ENCODE peak calls at places on chromosomes 13 and 19, in six cellular contexts. V is neuronal stem cell, E is IMR-90, A is H1, O is H9, S is mesenchymal stem cell. L is an unnamed sample. For H3K4me1, the result is how much of the 10 kb centered on the place peaks cover.

GRCh38 chr13:21297914-21298831 is 121.7 kb downstream of the MRPL57 start:
- DNase-seq in V (peak), A (peak), S (peak), E (peak), O (peak), L (peak)

GRCh38 chr13:105502193-105502592 is 1033.3 kb downstream of the EFNB2 start:
- DNase-seq in O (no peak), E (no peak), V (peak), S (no peak), A (no peak), L (peak)

GRCh38 chr13:109329175-109329574 is 457.2 kb downstream of the IRS2 start:
- DNase-seq in V (no peak), S (no peak), E (no peak), O (no peak), A (no peak), L (no peak)

GRCh38 chr13:29746167-29746677 is 104.2 kb downstream of the UBL3 start:
- DNase-seq in S (no peak), E (no peak), O (no peak), V (no peak), A (no peak), L (no peak)

GRCh38 chr13:93029536-93029935 is 197.1 kb upstream of the GPC6 start:
- DNase-seq in V (no peak), E (peak), O (no peak), A (no peak), S (no peak), L (no peak)

GRCh38 chr19:15463865-15464371 is 426 bp downstream of the RASAL3 start:
- DNase-seq in S (no peak), A (no peak), O (peak), E (no peak), V (no peak), L (no peak)

GRCh38 chr13:101490400-101491015 is 38.0 kb downstream of the ITGBL1 start:
- DNase-seq in O (no peak), V (no peak), E (no peak), S (peak), A (no peak), L (no peak)

GRCh38 chr13:51929699-51930098 is 67.9 kb downstream of the CCDC70 start:
- DNase-seq in A (no peak), O (no peak), V (no peak), E (no peak), S (no peak), L (no peak)

GRCh38 chr13:57740719-57741118 is 109.2 kb downstream of the PCDH17 start:
- DNase-seq in S (no peak), O (no peak), A (no peak), V (no peak), E (no peak), L (no peak)

GRCh38 chr19:45547965-45548609 is 36.5 kb downstream of the OPA3 start:
- DNase-seq in A (no peak), O (peak), V (no peak), S (peak), E (peak), L (peak)

GRCh38 chr13:19764237-19764636 is 18.5 kb downstream of the PSPC1 start:
- DNase-seq in S (no peak), E (no peak), A (no peak), V (no peak), O (no peak), L (no peak)

GRCh38 chr13:101155920-101156319 is 260.4 kb downstream of the NALCN start:
- DNase-seq in E (no peak), V (no peak), S (no peak), A (no peak), O (no peak), L (peak)

GRCh38 chr13:59531571-59532091 is 632.1 kb downstream of the DIAPH3 start:
- DNase-seq in O (peak), V (no peak), S (peak), E (peak), A (peak), L (peak)

GRCh38 chr13:62040078-62040477 is 624.4 kb upstream of the PCDH20 start:
- DNase-seq in E (no peak), S (no peak), V (no peak), A (no peak), O (no peak), L (no peak)

GRCh38 chr13:35733832-35734231 is 257.3 kb upstream of the MAB21L1 start:
- DNase-seq in A (no peak), V (no peak), E (no peak), O (no peak), S (no peak), L (no peak)

GRCh38 chr13:110937511-110938303 is 22.8 kb upstream of the ANKRD10 start:
- DNase-seq in V (no peak), A (no peak), S (no peak), E (no peak), O (no peak), L (no peak)

GRCh38 chr19:3969435-3970312 is 1.2 kb downstream of the DAPK3 start:
- DNase-seq in E (peak), A (peak), V (peak), S (peak), O (peak), L (peak)

GRCh38 chr19:33697766-33698165 is 76.0 kb downstream of the CHST8 start:
- DNase-seq in S (no peak), O (no peak), V (no peak), A (no peak), E (no peak), L (no peak)

GRCh38 chr13:27276188-27276587 is 5.6 kb downstream of the RASL11A start:
- DNase-seq in O (peak), S (no peak), E (peak), V (no peak), A (no peak), L (no peak)

GRCh38 chr19:1725100-1726064 is 27.9 kb upstream of the ONECUT3 start:
- DNase-seq in E (peak), A (peak), O (peak), V (peak), S (peak), L (peak)

GRCh38 chr13:23637813-23638212 is 67.6 kb downstream of the TNFRSF19 start:
- DNase-seq in S (no peak), A (no peak), E (no peak), O (no peak), V (no peak), L (no peak)

GRCh38 chr13:46173656-46174055 is 8.3 kb downstream of the LCP1 start:
- DNase-seq in O (no peak), V (no peak), S (no peak), E (no peak), A (no peak), L (no peak)

GRCh38 chr13:102852556-102852955 is 6.7 kb downstream of the ERCC5 start:
- DNase-seq in E (no peak), A (no peak), O (no peak), V (no peak), S (no peak), L (no peak)

GRCh38 chr19:51702103-51702753 is 9.1 kb downstream of the SPACA6 start:
- DNase-seq in A (peak), O (peak), V (no peak), E (peak), S (peak), L (peak)

GRCh38 chr19:30703645-30704044 is 331.5 kb downstream of the ZNF536 start:
- DNase-seq in S (no peak), E (no peak), V (no peak), A (no peak), O (no peak), L (no peak)

GRCh38 chr13:39815345-39816111 is 160.1 kb downstream of the COG6 start:
- DNase-seq in O (no peak), E (no peak), A (no peak), V (no peak), S (no peak), L (no peak)

GRCh38 chr13:24148414-24149305 is 11.9 kb upstream of the SPATA13 start:
- DNase-seq in V (no peak), S (peak), E (peak), O (peak), A (no peak), L (peak)

DNA sequence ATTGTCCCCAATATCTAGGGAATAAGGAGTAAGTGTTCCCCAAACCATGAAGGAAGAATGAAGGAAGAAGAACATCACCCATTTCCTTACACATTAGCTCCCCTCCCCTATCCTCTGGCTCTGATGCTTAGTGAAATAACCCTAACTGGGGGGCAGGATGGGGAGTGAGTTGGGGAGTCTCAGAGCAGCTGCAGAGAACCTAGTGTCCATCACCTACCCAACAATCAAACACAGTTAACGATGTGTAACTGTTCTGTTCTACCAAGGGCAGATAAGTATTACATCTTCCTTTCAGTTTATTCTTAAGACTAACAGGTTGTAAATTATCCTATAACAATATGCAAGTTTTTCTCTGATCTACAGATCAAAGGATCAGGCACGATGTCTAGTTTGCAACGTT is 12.8 kb downstream of the ELF1 start:
- DNase-seq in E (no peak), V (no peak), O (no peak), A (no peak), S (no peak), L (no peak)
- H3K4me1 ChIP-seq in E (under half), V (under half), O (under half), A (under half), S (under half), L (under half)

DNA sequence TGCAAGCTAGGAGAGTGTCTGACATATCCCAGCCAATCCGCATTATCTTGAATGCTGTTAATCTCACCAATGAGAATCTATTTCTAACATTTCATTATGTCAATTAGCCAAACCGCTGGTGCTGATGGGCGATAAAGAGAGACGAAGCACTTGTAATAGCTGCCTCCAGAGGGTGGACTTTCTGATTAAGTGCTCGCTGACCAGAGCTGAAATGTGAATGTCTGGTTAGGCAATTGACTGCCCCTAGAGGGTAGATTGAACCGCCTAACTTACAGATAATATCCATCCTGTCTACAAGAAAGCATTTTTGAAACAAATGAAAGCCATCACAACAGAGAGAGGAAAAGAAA is 552 bp upstream of the GRWD1 start:
- DNase-seq in A (peak), V (no peak), O (peak), E (peak), S (peak), L (peak)
- H2BK15ac ChIP-seq in A (no peak), V (no peak), O (no peak), E (peak), S (no peak), L (no peak)

GRCh38 chr13:44364601-44365000 is 9.0 kb upstream of the SERP2 start:
- DNase-seq in E (peak), V (peak), O (no peak), A (no peak), S (peak), L (peak)
- H2BK5ac ChIP-seq in E (no peak), V (no peak), O (no peak), A (no peak), S (no peak), L (no peak)

DNA sequence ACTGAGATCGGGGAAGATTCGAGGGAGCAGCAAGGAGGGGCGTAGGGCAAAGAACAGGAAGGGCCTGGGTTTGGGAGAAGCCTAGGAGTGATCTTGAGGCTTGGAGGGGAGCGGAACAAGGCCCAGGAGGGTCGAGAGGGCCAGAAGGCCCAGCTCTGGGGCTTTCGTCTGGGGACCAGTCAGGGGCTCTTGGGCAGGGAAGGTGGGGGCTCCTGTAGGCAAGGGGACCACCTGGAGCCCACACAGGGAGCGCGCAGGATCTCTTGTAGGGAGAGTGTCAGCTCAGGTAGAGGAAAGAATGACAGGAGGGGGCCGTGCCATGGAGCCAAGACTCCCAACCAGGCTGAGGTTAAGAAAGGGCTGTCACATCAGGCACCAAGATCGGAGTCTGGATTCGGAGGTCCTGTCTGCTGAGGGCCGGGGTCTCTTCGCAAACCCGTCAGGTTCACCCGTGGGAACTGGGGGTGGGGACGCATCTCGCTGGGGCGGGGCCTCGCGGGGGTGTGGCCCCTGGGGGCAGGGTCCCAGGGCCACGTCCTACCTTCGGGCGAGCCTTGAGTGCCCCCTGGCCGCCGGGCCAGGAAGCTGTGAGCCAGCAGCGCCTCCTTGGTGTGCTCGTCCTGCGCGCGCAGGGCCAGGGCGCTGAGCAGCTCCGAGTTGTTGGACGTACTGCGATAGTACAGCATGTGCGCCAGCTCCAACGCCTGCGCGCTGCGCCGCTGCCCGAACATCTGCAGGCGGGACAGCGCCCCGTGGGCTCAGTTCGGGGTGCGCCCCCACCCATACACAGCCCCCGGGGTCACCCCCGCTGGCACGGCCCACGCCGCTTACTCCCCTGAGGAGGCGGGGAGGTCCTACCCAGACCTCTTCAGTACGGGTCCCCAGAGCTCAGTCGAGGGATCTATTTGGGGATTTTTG is 8.4 kb downstream of the EMP3 start:
- DNase-seq in V (peak), E (peak), S (peak), O (peak), A (peak), L (peak)
- H3K4me1 ChIP-seq in V (under half), E (under half), S (under half), O (under half), A (under half), L (under half)

GRCh38 chr13:77362166-77362565 is 35.3 kb upstream of the MYCBP2 start:
- DNase-seq in O (no peak), A (no peak), E (no peak), S (no peak), V (no peak), L (no peak)
- H2BK15ac ChIP-seq in O (no peak), A (no peak), E (no peak), S (no peak), V (no peak), L (no peak)

GRCh38 chr19:17263712-17264640 is 569 bp downstream of the USHBP1 start:
- DNase-seq in S (no peak), O (no peak), A (no peak), E (no peak), V (no peak), L (no peak)

GRCh38 chr19:17264641-17264979 is at the start of gene USHBP1:
- DNase-seq in V (no peak), S (no peak), A (peak), O (peak), E (no peak), L (peak)

GRCh38 chr19:17266975-17267788 is at the start of gene BABAM1:
- DNase-seq in A (peak), S (peak), V (peak), E (peak), O (peak), L (peak)

GRCh38 chr19:17266589-17266974 is 661 bp upstream of the BABAM1 start:
- DNase-seq in V (no peak), O (no peak), A (no peak), E (no peak), S (no peak), L (no peak)

GRCh38 chr19:17266026-17266425 is 1.2 kb upstream of the BABAM1 start:
- DNase-seq in E (no peak), O (no peak), V (no peak), A (no peak), S (no peak), L (no peak)
- H2BK5ac ChIP-seq in E (no peak), O (no peak), V (no peak), A (peak), S (no peak), L (no peak)

GRCh38 chr13:33183431-33184130 is 102.0 kb downstream of the STARD13 start:
- DNase-seq in V (no peak), S (peak), A (no peak), E (peak), O (no peak), L (no peak)

GRCh38 chr13:33182729-33183128 is 102.8 kb downstream of the STARD13 start:
- DNase-seq in O (no peak), V (no peak), A (no peak), S (no peak), E (no peak), L (no peak)

GRCh38 chr13:33185853-33186252 is 99.7 kb downstream of the STARD13 start:
- DNase-seq in O (no peak), V (no peak), A (no peak), S (peak), E (no peak), L (no peak)

GRCh38 chr13:33184131-33184485 is 101.4 kb downstream of the STARD13 start:
- DNase-seq in E (no peak), O (no peak), S (peak), A (no peak), V (no peak), L (peak)

GRCh38 chr13:33184530-33184929 is 101.0 kb downstream of the STARD13 start:
- DNase-seq in V (no peak), E (no peak), S (peak), A (no peak), O (no peak), L (no peak)
- H3K4me1 ChIP-seq in V (under half), E (under half), S (under half), A (under half), O (under half), L (under half)

GRCh38 chr13:113072370-113072769 is 33.2 kb upstream of the F7 start:
- DNase-seq in A (no peak), V (no peak), E (no peak), S (no peak), O (no peak), L (no peak)

GRCh38 chr13:113074876-113075275 is 30.7 kb upstream of the F7 start:
- DNase-seq in S (no peak), E (no peak), O (no peak), A (no peak), V (no peak), L (no peak)

GRCh38 chr13:113073942-113074341 is 31.6 kb upstream of the F7 start:
- DNase-seq in V (no peak), O (no peak), E (no peak), S (no peak), A (no peak), L (no peak)

GRCh38 chr13:113075711-113076110 is 29.9 kb upstream of the F7 start:
- DNase-seq in A (no peak), O (no peak), E (no peak), V (no peak), S (no peak), L (no peak)

DNA sequence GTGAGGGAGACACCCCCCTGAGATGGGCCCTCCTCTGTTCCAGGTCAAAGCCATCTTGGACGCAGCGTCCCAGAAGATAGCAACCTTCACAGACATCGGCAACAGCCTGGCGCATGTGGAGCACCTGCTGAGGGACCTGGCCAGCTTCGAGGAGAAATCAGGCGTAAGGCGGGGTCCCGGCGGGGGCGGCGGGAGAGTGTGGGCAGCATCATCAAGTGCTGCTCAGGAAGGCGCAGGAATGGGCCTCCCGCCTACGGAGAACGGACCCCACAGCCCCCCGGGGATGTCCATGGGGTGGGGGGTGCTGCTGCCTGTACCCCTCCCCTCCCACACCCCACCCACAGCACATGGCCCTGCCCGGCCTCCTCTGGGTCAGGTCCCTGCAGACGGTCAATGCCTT is 31.2 kb upstream of the F7 start:
- DNase-seq in V (no peak), E (no peak), O (no peak), S (no peak), A (no peak), L (no peak)
- H2BK15ac ChIP-seq in V (no peak), E (no peak), O (no peak), S (no peak), A (no peak), L (no peak)

L was measured in mesendoderm.